ENCODE peak calls at places on chromosomes 5 and 9, in four cellular contexts. U, P, M and X are unnamed samples.

GRCh38 chr9:91712811-91713210 is 237.2 kb downstream of the ROR2 start:
- DNase-seq in M (no peak), U (no peak), P (no peak), X (no peak)

GRCh38 chr9:23441275-23441674 is 384.8 kb downstream of the ELAVL2 start:
- DNase-seq in U (no peak), M (no peak), P (no peak), X (no peak)

GRCh38 chr5:148972958-148973357 is 89.9 kb downstream of the SH3TC2 start:
- DNase-seq in P (no peak), M (no peak), U (no peak), X (peak)

GRCh38 chr9:131276107-131276888 is at the start of gene FAM78A:
- DNase-seq in M (no peak), U (no peak), P (peak), X (no peak)

GRCh38 chr5:116732591-116732990 is 158.0 kb upstream of the SEMA6A start:
- DNase-seq in M (no peak), P (no peak), U (no peak), X (no peak)

GRCh38 chr9:136527721-136528710 is 17.8 kb downstream of the NOTCH1 start:
- DNase-seq in M (no peak), U (no peak), P (peak), X (no peak)

GRCh38 chr5:146883496-146883895 is 4.9 kb upstream of the PPP2R2B start:
- DNase-seq in M (no peak), P (no peak), U (no peak), X (no peak)

GRCh38 chr5:116575635-116576042 is 1.0 kb upstream of the SEMA6A start:
- DNase-seq in U (no peak), M (no peak), P (no peak), X (no peak)

GRCh38 chr5:40381676-40382363 is 297.9 kb upstream of the PTGER4 start:
- DNase-seq in U (no peak), P (no peak), M (no peak), X (no peak)

GRCh38 chr5:113572716-113573115 is 59.2 kb downstream of the YTHDC2 start:
- DNase-seq in P (no peak), U (no peak), M (no peak), X (no peak)

GRCh38 chr5:118605761-118606160 is 382.6 kb downstream of the DTWD2 start:
- DNase-seq in M (no peak), P (no peak), U (no peak), X (no peak)

GRCh38 chr5:178078197-178078995 is 34.9 kb upstream of the N4BP3 start:
- DNase-seq in U (no peak), M (no peak), P (no peak), X (no peak)

GRCh38 chr5:95861858-95862561 is 39.5 kb upstream of the GLRX start:
- DNase-seq in U (no peak), M (no peak), P (no peak), X (no peak)

GRCh38 chr9:89969881-89970639 is 365.2 kb downstream of the GADD45G start:
- DNase-seq in P (no peak), M (no peak), U (no peak), X (no peak)

GRCh38 chr5:1385395-1386273 is 40.7 kb upstream of the CLPTM1L start:
- DNase-seq in P (peak), U (no peak), M (no peak), X (peak)

GRCh38 chr5:157748740-157749461 is 5.4 kb downstream of the LSM11 start:
- DNase-seq in M (no peak), P (peak), U (no peak), X (no peak)

GRCh38 chr9:38157711-38158110 is 88.7 kb upstream of the SHB start:
- DNase-seq in U (no peak), P (no peak), M (no peak), X (no peak)

GRCh38 chr5:87061046-87061445 is 206.6 kb upstream of the RASA1 start:
- DNase-seq in U (no peak), M (no peak), P (no peak), X (no peak)

GRCh38 chr9:84435902-84436301 is 95.3 kb upstream of the SLC28A3 start:
- DNase-seq in P (no peak), M (no peak), U (no peak), X (no peak)

GRCh38 chr9:36504154-36504550 is 68.5 kb upstream of the MELK start:
- DNase-seq in U (no peak), M (no peak), P (no peak), X (no peak)

GRCh38 chr9:22446589-22446949 is at the start of gene DMRTA1:
- DNase-seq in M (peak), P (no peak), U (no peak), X (no peak)

GRCh38 chr9:96417610-96418073 is 528 bp downstream of the ZNF367 start:
- DNase-seq in U (no peak), P (no peak), M (no peak), X (no peak)

GRCh38 chr9:38130724-38131123 is 61.7 kb upstream of the SHB start:
- DNase-seq in M (no peak), P (peak), U (no peak), X (no peak)

GRCh38 chr9:14779566-14780022 is 57.1 kb upstream of the CER1 start:
- DNase-seq in U (no peak), P (no peak), M (no peak), X (no peak)

GRCh38 chr9:10366171-10366779 is 246.5 kb downstream of the PTPRD start:
- DNase-seq in P (no peak), U (peak), M (no peak), X (peak)

GRCh38 chr9:98007251-98007928 is 24.2 kb downstream of the ANP32B start:
- DNase-seq in U (no peak), P (no peak), M (no peak), X (peak)

GRCh38 chr9:37936965-37937364 is 33.0 kb upstream of the SLC25A51 start:
- DNase-seq in P (peak), U (no peak), M (no peak), X (no peak)

GRCh38 chr5:36569456-36569855 is 37.0 kb upstream of the SLC1A3 start:
- DNase-seq in M (no peak), U (no peak), P (no peak), X (no peak)

GRCh38 chr5:143683459-143683858 is 128.5 kb upstream of the HMHB1 start:
- DNase-seq in U (no peak), M (no peak), P (no peak), X (peak)

GRCh38 chr5:76742586-76742985 is 26.7 kb downstream of the F2R start:
- DNase-seq in P (no peak), U (no peak), M (no peak), X (no peak)

GRCh38 chr5:39198080-39198479 is 21.3 kb downstream of the FYB1 start:
- DNase-seq in U (no peak), P (no peak), M (no peak), X (peak)

GRCh38 chr5:42250-42649 is 49.7 kb upstream of the PLEKHG4B start:
- DNase-seq in P (peak), M (no peak), U (no peak), X (no peak)

GRCh38 chr5:157285310-157286035 is 19.6 kb downstream of the CYFIP2 start:
- DNase-seq in P (no peak), U (no peak), M (no peak), X (no peak)

GRCh38 chr5:97142521-97143254 is at the start of gene LIX1:
- DNase-seq in U (no peak), P (peak), M (no peak), X (peak)

GRCh38 chr9:26502311-26502710 is 390.3 kb downstream of the CAAP1 start:
- DNase-seq in M (no peak), P (no peak), U (no peak), X (no peak)

GRCh38 chr5:135900276-135900675 is 4.6 kb upstream of the IL9 start:
- DNase-seq in M (no peak), U (no peak), P (no peak), X (no peak)
- TF ChIP-seq ATF2 in M (no peak), U (no peak), P (no peak), X (no peak)

GRCh38 chr9:133087429-133088145 is 25.8 kb downstream of the CEL start:
- DNase-seq in U (no peak), P (no peak), M (no peak), X (no peak)
- TF ChIP-seq RAD21 in U (no peak), P (no peak), M (no peak), X (no peak)

GRCh38 chr5:164000819-164001218 is 495.4 kb downstream of the MAT2B start:
- DNase-seq in P (no peak), M (no peak), U (no peak), X (no peak)
- TF ChIP-seq POLR2AphosphoS5 in P (no peak), M (no peak), U (no peak), X (no peak)

GRCh38 chr5:135978993-135979392 is 24.2 kb upstream of the LECT2 start:
- DNase-seq in U (no peak), P (no peak), M (no peak), X (no peak)

GRCh38 chr5:135976216-135976615 is 21.4 kb upstream of the LECT2 start:
- DNase-seq in M (no peak), U (no peak), P (no peak), X (no peak)

GRCh38 chr5:135979510-135979909 is 24.7 kb upstream of the LECT2 start:
- DNase-seq in P (no peak), U (no peak), M (no peak), X (no peak)

GRCh38 chr5:135978212-135978631 is 23.4 kb upstream of the LECT2 start:
- DNase-seq in U (no peak), M (no peak), P (no peak), X (no peak)

GRCh38 chr5:135977375-135977928 is 22.7 kb upstream of the LECT2 start:
- DNase-seq in P (peak), U (no peak), M (peak), X (no peak)
- TF ChIP-seq ATF2 in P (no peak), U (no peak), M (peak), X (no peak)

GRCh38 chr5:15646351-15646750 is 146.4 kb downstream of the FBXL7 start:
- DNase-seq in P (no peak), M (no peak), U (no peak), X (no peak)
- TF ChIP-seq RAD21 in P (no peak), M (no peak), U (no peak), X (no peak)

GRCh38 chr9:115653231-115653630 is 500.4 kb upstream of the PAPPA start:
- DNase-seq in P (no peak), U (no peak), M (no peak), X (no peak)

GRCh38 chr9:115643948-115644727 is 509.5 kb upstream of the PAPPA start:
- DNase-seq in P (no peak), U (no peak), M (no peak), X (no peak)

GRCh38 chr9:115651456-115651855 is 502.1 kb upstream of the PAPPA start:
- DNase-seq in P (no peak), U (no peak), M (no peak), X (no peak)

GRCh38 chr9:115650768-115651167 is 502.8 kb upstream of the PAPPA start:
- DNase-seq in M (no peak), P (no peak), U (no peak), X (no peak)

DNA sequence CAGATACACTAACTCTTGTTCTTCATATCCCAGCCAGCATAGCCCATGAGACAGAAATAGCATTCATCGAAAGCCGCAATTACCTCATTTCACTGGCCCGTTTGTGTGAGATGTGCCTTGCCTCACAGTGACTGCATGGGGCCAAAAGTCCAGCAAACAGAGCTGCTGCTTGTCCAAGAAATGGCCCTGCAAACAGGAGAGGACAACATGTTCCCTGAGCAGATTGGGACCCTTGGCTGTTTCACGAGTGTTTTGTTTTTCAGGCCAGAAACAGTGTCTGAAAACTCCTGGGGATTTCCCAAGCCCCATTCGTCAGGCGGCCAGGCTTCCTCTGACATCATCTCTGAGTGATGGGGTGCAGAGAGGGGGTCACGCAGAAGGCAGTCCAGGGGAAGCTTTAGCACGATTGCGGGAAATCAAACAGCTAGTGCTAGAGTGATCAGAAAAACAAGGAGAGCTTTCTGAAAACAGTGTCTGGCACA is 503.6 kb upstream of the PAPPA start:
- DNase-seq in M (no peak), P (no peak), U (no peak), X (peak)
- TF ChIP-seq POLR2AphosphoS5 in M (no peak), P (no peak), U (no peak), X (no peak)

DNA sequence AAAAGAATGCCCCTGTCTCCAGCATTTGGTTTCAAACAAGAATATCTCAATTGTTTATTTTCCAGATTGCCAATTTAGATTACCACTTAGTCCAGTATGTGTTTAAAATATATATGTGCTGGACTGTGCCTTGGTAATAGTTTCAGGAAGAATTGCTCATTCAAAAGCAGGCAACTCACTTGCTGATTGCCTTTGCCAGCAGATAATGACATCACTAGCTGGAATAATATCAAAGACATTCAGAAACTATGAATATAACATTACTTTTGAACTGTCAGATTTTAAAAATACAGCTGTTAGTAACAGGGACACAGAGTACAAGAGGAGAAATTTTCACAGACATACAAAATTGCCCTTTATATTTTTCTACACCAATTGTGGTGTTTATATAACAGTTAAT is 96.0 kb upstream of the ITGA2 start:
- DNase-seq in P (no peak), U (no peak), M (no peak), X (no peak)
- TF ChIP-seq ATF2 in P (no peak), U (no peak), M (no peak), X (no peak)